ENCODE peak calls at places on chromosome 2, in nine cellular contexts. One of them, this sample, is unnamed.

GRCh38 chr2:149441255-149441654 is 110.9 kb downstream of the LYPD6 start:
- DNase-seq in endothelial cell: no peak
- DNase-seq in neural crest cell: no peak
- DNase-seq in mucosa of descending colon: no peak
- DNase-seq in A549: no peak
- DNase-seq in HCT116: no peak
- DNase-seq in WTC11: no peak
- DNase-seq in GM13977: no peak
- DNase-seq in pancreas: no peak
- DNase-seq in this sample: no peak

GRCh38 chr2:217597140-217597539 is 405.7 kb downstream of the TNS1 start:
- DNase-seq in pancreas: no peak
- DNase-seq in endothelial cell: no peak
- DNase-seq in HCT116: no peak
- DNase-seq in mucosa of descending colon: no peak
- DNase-seq in WTC11: no peak
- DNase-seq in GM13977: no peak
- DNase-seq in neural crest cell: no peak
- DNase-seq in A549: no peak
- DNase-seq in this sample: no peak

GRCh38 chr2:236237468-236238190 is 26.6 kb downstream of the ASB18 start:
- DNase-seq in pancreas: no peak
- DNase-seq in endothelial cell: peak
- DNase-seq in A549: no peak
- DNase-seq in WTC11: peak
- DNase-seq in neural crest cell: no peak
- DNase-seq in GM13977: no peak
- DNase-seq in mucosa of descending colon: no peak
- DNase-seq in HCT116: no peak
- DNase-seq in this sample: no peak

GRCh38 chr2:205590759-205591158 is 91.5 kb upstream of the NRP2 start:
- DNase-seq in pancreas: no peak
- DNase-seq in A549: no peak
- DNase-seq in HCT116: no peak
- DNase-seq in WTC11: no peak
- DNase-seq in neural crest cell: no peak
- DNase-seq in endothelial cell: no peak
- DNase-seq in mucosa of descending colon: no peak
- DNase-seq in GM13977: no peak
- DNase-seq in this sample: no peak

GRCh38 chr2:65329551-65329950 is 101.9 kb downstream of the ACTR2 start:
- DNase-seq in HCT116: no peak
- DNase-seq in endothelial cell: no peak
- DNase-seq in A549: no peak
- DNase-seq in neural crest cell: no peak
- DNase-seq in mucosa of descending colon: no peak
- DNase-seq in WTC11: no peak
- DNase-seq in GM13977: no peak
- DNase-seq in pancreas: no peak
- DNase-seq in this sample: no peak

GRCh38 chr2:241775223-241776177 is 1.1 kb upstream of the GAL3ST2 start:
- DNase-seq in pancreas: peak
- DNase-seq in neural crest cell: no peak
- DNase-seq in mucosa of descending colon: peak
- DNase-seq in A549: no peak
- DNase-seq in endothelial cell: peak
- DNase-seq in WTC11: no peak
- DNase-seq in GM13977: peak
- DNase-seq in HCT116: no peak
- DNase-seq in this sample: no peak

GRCh38 chr2:210502997-210503621 is 26.6 kb upstream of the LANCL1 start:
- DNase-seq in pancreas: peak
- DNase-seq in A549: peak
- DNase-seq in neural crest cell: peak
- DNase-seq in GM13977: peak
- DNase-seq in mucosa of descending colon: no peak
- DNase-seq in HCT116: peak
- DNase-seq in endothelial cell: peak
- DNase-seq in WTC11: peak
- DNase-seq in this sample: no peak

GRCh38 chr2:6866239-6866745 is 585 bp upstream of the CMPK2 start:
- DNase-seq in GM13977: peak
- DNase-seq in pancreas: peak
- DNase-seq in endothelial cell: no peak
- DNase-seq in mucosa of descending colon: peak
- DNase-seq in neural crest cell: peak
- DNase-seq in HCT116: peak
- DNase-seq in A549: peak
- DNase-seq in WTC11: peak
- DNase-seq in this sample: no peak

GRCh38 chr2:156800781-156801366 is 364.7 kb downstream of the GPD2 start:
- DNase-seq in HCT116: no peak
- DNase-seq in A549: no peak
- DNase-seq in neural crest cell: no peak
- DNase-seq in WTC11: no peak
- DNase-seq in GM13977: no peak
- DNase-seq in mucosa of descending colon: no peak
- DNase-seq in endothelial cell: no peak
- DNase-seq in pancreas: no peak
- DNase-seq in this sample: no peak

GRCh38 chr2:204116154-204116792 is 179.7 kb downstream of the ICOS start:
- DNase-seq in pancreas: no peak
- DNase-seq in mucosa of descending colon: no peak
- DNase-seq in HCT116: no peak
- DNase-seq in endothelial cell: no peak
- DNase-seq in A549: no peak
- DNase-seq in neural crest cell: no peak
- DNase-seq in WTC11: no peak
- DNase-seq in GM13977: no peak
- DNase-seq in this sample: no peak

GRCh38 chr2:9770308-9771100 is 72.8 kb upstream of the TAF1B start:
- DNase-seq in neural crest cell: peak
- DNase-seq in HCT116: peak
- DNase-seq in endothelial cell: peak
- DNase-seq in A549: peak
- DNase-seq in pancreas: no peak
- DNase-seq in WTC11: peak
- DNase-seq in mucosa of descending colon: no peak
- DNase-seq in GM13977: peak
- DNase-seq in this sample: no peak

GRCh38 chr2:129801575-129801974 is 177.9 kb upstream of the RAB6C start:
- DNase-seq in mucosa of descending colon: no peak
- DNase-seq in HCT116: no peak
- DNase-seq in WTC11: no peak
- DNase-seq in neural crest cell: no peak
- DNase-seq in endothelial cell: no peak
- DNase-seq in A549: no peak
- DNase-seq in pancreas: no peak
- DNase-seq in GM13977: no peak
- DNase-seq in this sample: no peak

GRCh38 chr2:241946306-241947003 is 76.9 kb downstream of the RTP5 start:
- DNase-seq in GM13977: no peak
- DNase-seq in pancreas: no peak
- DNase-seq in HCT116: no peak
- DNase-seq in neural crest cell: no peak
- DNase-seq in endothelial cell: no peak
- DNase-seq in A549: no peak
- DNase-seq in mucosa of descending colon: no peak
- DNase-seq in WTC11: no peak
- DNase-seq in this sample: no peak

GRCh38 chr2:191514613-191515012 is 163.3 kb upstream of the NABP1 start:
- DNase-seq in endothelial cell: no peak
- DNase-seq in GM13977: no peak
- DNase-seq in A549: no peak
- DNase-seq in mucosa of descending colon: no peak
- DNase-seq in WTC11: no peak
- DNase-seq in neural crest cell: no peak
- DNase-seq in pancreas: no peak
- DNase-seq in HCT116: no peak
- DNase-seq in this sample: no peak

GRCh38 chr2:119218478-119219064 is 5.1 kb upstream of the STEAP3 start:
- DNase-seq in GM13977: peak
- DNase-seq in pancreas: peak
- DNase-seq in neural crest cell: no peak
- DNase-seq in endothelial cell: no peak
- DNase-seq in HCT116: peak
- DNase-seq in A549: no peak
- DNase-seq in WTC11: no peak
- DNase-seq in mucosa of descending colon: no peak
- DNase-seq in this sample: no peak

GRCh38 chr2:3460161-3460560 is 59.2 kb downstream of the ADI1 start:
- DNase-seq in HCT116: no peak
- DNase-seq in endothelial cell: no peak
- DNase-seq in A549: no peak
- DNase-seq in WTC11: no peak
- DNase-seq in mucosa of descending colon: no peak
- DNase-seq in pancreas: no peak
- DNase-seq in GM13977: no peak
- DNase-seq in neural crest cell: no peak
- DNase-seq in this sample: no peak

GRCh38 chr2:71727562-71727961 is 274.2 kb downstream of the DYSF start:
- DNase-seq in mucosa of descending colon: no peak
- DNase-seq in A549: no peak
- DNase-seq in WTC11: no peak
- DNase-seq in GM13977: no peak
- DNase-seq in endothelial cell: no peak
- DNase-seq in neural crest cell: no peak
- DNase-seq in pancreas: no peak
- DNase-seq in HCT116: no peak
- DNase-seq in this sample: no peak

GRCh38 chr2:131535526-131535925 is 7.8 kb downstream of the CCDC74A start:
- DNase-seq in mucosa of descending colon: no peak
- DNase-seq in neural crest cell: no peak
- DNase-seq in GM13977: no peak
- DNase-seq in HCT116: no peak
- DNase-seq in endothelial cell: no peak
- DNase-seq in WTC11: no peak
- DNase-seq in A549: no peak
- DNase-seq in pancreas: no peak
- DNase-seq in this sample: no peak

DNA sequence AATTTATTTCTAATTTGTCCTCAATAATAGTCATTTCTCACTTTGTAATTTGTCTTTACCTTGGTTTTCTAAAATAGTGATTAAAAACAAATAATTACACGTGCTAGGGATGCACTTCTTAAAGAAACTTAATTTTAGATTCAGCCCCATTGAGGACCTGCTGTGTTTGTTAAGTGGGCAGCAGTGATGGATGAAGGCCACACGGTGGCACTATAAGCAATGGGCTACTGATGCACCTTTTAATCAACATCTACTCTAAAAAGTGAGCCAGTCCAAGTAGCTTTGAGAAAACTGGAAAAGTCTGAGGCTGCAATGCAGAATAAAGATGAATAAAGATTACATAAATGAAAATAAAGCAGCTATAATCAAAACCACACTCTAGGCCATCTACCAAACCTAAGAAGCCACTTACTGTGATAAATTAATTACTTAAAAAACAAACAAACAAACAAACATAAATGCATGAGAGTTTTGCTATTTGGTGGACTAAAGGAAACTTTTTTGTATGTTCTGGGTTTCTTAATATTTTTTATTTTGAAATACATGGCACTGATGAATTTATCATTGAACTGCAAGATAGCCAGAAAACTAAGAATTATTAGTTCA is 89.3 kb downstream of the PDE11A start:
- DNase-seq in mucosa of descending colon: no peak
- DNase-seq in A549: peak
- DNase-seq in WTC11: peak
- DNase-seq in neural crest cell: peak
- DNase-seq in pancreas: peak
- DNase-seq in HCT116: peak
- DNase-seq in endothelial cell: peak
- DNase-seq in GM13977: peak
- DNase-seq in this sample: no peak
- TF ChIP-seq CTCF in mucosa of descending colon: peak
- TF ChIP-seq CTCF in A549: peak
- TF ChIP-seq CTCF in WTC11: peak
- TF ChIP-seq CTCF in neural crest cell: peak
- TF ChIP-seq CTCF in pancreas: peak
- TF ChIP-seq CTCF in HCT116: peak
- TF ChIP-seq CTCF in endothelial cell: peak
- TF ChIP-seq CTCF in GM13977: peak
- TF ChIP-seq CTCF in this sample: peak

GRCh38 chr2:164115806-164116205 is 380.0 kb upstream of the FIGN start:
- DNase-seq in neural crest cell: no peak
- DNase-seq in endothelial cell: no peak
- DNase-seq in mucosa of descending colon: no peak
- DNase-seq in HCT116: no peak
- DNase-seq in WTC11: no peak
- DNase-seq in A549: no peak
- DNase-seq in GM13977: no peak
- DNase-seq in pancreas: no peak
- DNase-seq in this sample: no peak
- TF ChIP-seq CTCF in neural crest cell: no peak
- TF ChIP-seq CTCF in endothelial cell: no peak
- TF ChIP-seq CTCF in mucosa of descending colon: no peak
- TF ChIP-seq CTCF in HCT116: no peak
- TF ChIP-seq CTCF in WTC11: no peak
- TF ChIP-seq CTCF in A549: no peak
- TF ChIP-seq CTCF in GM13977: no peak
- TF ChIP-seq CTCF in pancreas: no peak
- TF ChIP-seq CTCF in this sample: no peak

DNA sequence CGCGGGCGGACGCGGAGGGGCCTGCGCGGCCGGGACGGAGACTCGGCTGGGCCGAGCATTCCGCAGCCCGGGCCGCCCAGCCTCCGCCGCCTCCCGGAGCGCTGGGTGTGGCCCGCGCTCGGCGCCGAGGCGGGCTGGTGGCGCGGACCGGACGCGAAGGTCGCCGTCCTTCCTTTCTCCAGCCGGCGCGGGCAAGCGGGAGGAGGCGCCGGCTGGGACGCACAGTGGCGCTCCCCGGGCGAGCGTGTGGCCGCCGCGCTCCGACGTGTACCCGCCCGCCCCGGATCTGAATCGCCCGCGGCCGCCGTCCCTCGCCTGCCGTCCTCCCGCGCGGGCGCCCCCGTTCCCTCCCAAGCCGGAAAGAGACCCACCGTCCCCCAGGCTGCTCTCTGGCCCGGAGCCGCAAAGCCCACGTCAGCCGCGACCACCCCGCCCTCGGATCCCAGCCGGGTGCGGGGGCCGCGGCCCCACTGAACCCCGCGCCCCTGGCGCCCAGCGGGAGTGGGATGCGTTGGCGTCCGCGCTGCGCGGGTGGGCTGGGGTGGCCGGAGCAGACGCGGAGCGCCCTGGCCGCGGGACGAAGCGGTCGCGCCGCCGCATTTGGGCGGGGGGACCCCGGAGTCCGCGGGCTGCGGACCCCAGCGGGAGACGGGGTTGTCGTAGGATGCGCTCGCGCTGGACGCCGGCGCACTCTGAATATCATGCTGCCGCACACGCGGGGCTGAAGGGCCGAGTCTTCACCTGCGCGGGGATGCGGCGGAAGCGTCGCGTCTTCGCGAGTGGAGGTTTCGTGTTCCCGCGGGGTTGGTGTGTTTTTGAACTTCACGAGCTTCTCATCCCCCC is 697 bp downstream of the SPATS2L start:
- DNase-seq in A549: peak
- DNase-seq in pancreas: peak
- DNase-seq in endothelial cell: peak
- DNase-seq in mucosa of descending colon: peak
- DNase-seq in neural crest cell: peak
- DNase-seq in GM13977: no peak
- DNase-seq in HCT116: no peak
- DNase-seq in WTC11: peak
- DNase-seq in this sample: peak
- TF ChIP-seq CTCF in A549: no peak
- TF ChIP-seq CTCF in pancreas: no peak
- TF ChIP-seq CTCF in endothelial cell: no peak
- TF ChIP-seq CTCF in mucosa of descending colon: no peak
- TF ChIP-seq CTCF in neural crest cell: no peak
- TF ChIP-seq CTCF in GM13977: no peak
- TF ChIP-seq CTCF in HCT116: no peak
- TF ChIP-seq CTCF in WTC11: no peak
- TF ChIP-seq CTCF in this sample: no peak

GRCh38 chr2:135916232-135916631 is 40.0 kb upstream of the MCM6 start:
- DNase-seq in mucosa of descending colon: no peak
- DNase-seq in HCT116: peak
- DNase-seq in A549: peak
- DNase-seq in endothelial cell: no peak
- DNase-seq in GM13977: no peak
- DNase-seq in neural crest cell: no peak
- DNase-seq in pancreas: no peak
- DNase-seq in WTC11: no peak
- DNase-seq in this sample: no peak
- TF ChIP-seq CTCF in mucosa of descending colon: no peak
- TF ChIP-seq CTCF in HCT116: peak
- TF ChIP-seq CTCF in A549: peak
- TF ChIP-seq CTCF in endothelial cell: peak
- TF ChIP-seq CTCF in GM13977: peak
- TF ChIP-seq CTCF in neural crest cell: peak
- TF ChIP-seq CTCF in pancreas: peak
- TF ChIP-seq CTCF in WTC11: no peak
- TF ChIP-seq CTCF in this sample: peak

This sample was measured in natural killer cell.